ENCODE peak calls at places on chromosomes 4 and X, in eight cellular contexts. R is kidney epithelial cell, T is AG10803, V is fibroblast of lung, A is uterus, S is cardiac muscle cell, P is body of pancreas, J is astrocyte of the spinal cord. Q is an unnamed sample.

GRCh38 chr4:144302704-144303536 is 162.4 kb upstream of the GYPA start:
- DNase-seq in P (no peak), A (no peak), S (no peak), V (no peak), J (no peak), R (no peak), T (no peak), Q (no peak)

GRCh38 chrX:72621619-72622485 is 49.2 kb upstream of the HDAC8 start:
- DNase-seq in T (peak), A (no peak), J (peak), V (peak), S (no peak), R (no peak), P (no peak), Q (peak)

GRCh38 chr4:112704991-112705845 is 68.3 kb downstream of the LARP7 start:
- DNase-seq in R (peak), V (peak), P (peak), S (peak), J (peak), A (peak), T (peak), Q (peak)

GRCh38 chr4:146255463-146255862 is 41.1 kb downstream of the REELD1 start:
- DNase-seq in V (peak), A (no peak), P (no peak), S (no peak), T (peak), J (peak), R (no peak), Q (peak)

GRCh38 chr4:137106733-137107132 is 425.6 kb downstream of the PCDH18 start:
- DNase-seq in V (peak), A (no peak), P (no peak), S (no peak), J (no peak), T (no peak), R (no peak), Q (no peak)

GRCh38 chr4:88859191-88859812 is 161.7 kb upstream of the NAP1L5 start:
- DNase-seq in R (no peak), J (no peak), T (no peak), P (no peak), V (no peak), A (no peak), S (no peak), Q (peak)

GRCh38 chr4:113732923-113733527 is 28.5 kb downstream of the CAMK2D start:
- DNase-seq in J (no peak), S (no peak), R (no peak), P (no peak), A (no peak), V (no peak), T (no peak), Q (no peak)

GRCh38 chr4:105140684-105141490 is 5.8 kb upstream of the TET2 start:
- DNase-seq in V (peak), R (no peak), J (peak), T (peak), A (no peak), P (peak), S (peak), Q (peak)

GRCh38 chr4:53055716-53056413 is 193.7 kb downstream of the RASL11B start:
- DNase-seq in T (no peak), S (no peak), V (no peak), R (no peak), P (no peak), J (peak), A (no peak), Q (no peak)

GRCh38 chr4:154807042-154807630 is 26.1 kb downstream of the RBM46 start:
- DNase-seq in J (peak), R (no peak), V (peak), P (no peak), S (no peak), T (peak), A (no peak), Q (peak)

GRCh38 chrX:123481908-123482873 is 250.7 kb downstream of the THOC2 start:
- DNase-seq in R (no peak), J (peak), A (peak), V (peak), P (no peak), T (peak), S (peak), Q (peak)

GRCh38 chr4:83177182-83177581 is 62.7 kb upstream of the PLAC8 start:
- DNase-seq in V (no peak), T (no peak), S (no peak), J (no peak), A (no peak), R (no peak), P (no peak), Q (no peak)

GRCh38 chrX:70022608-70023007 is 27.1 kb downstream of the AWAT2 start:
- DNase-seq in R (no peak), A (no peak), V (no peak), S (no peak), P (no peak), J (no peak), T (no peak), Q (no peak)

GRCh38 chr4:180655886-180656285 is 1587.3 kb upstream of the TENM3 start:
- DNase-seq in J (no peak), A (no peak), P (no peak), V (no peak), S (no peak), T (no peak), R (no peak), Q (no peak)

GRCh38 chr4:18241744-18242143 is 220.2 kb upstream of the LCORL start:
- DNase-seq in A (no peak), T (no peak), V (no peak), P (no peak), S (no peak), J (no peak), R (no peak), Q (no peak)

GRCh38 chrX:10966057-10966456 is 145.1 kb upstream of the HCCS start:
- DNase-seq in T (no peak), P (no peak), J (no peak), V (no peak), A (no peak), R (no peak), S (no peak), Q (no peak)

GRCh38 chr4:17981063-17981462 is 40.5 kb downstream of the LCORL start:
- DNase-seq in V (peak), R (no peak), T (no peak), S (no peak), A (no peak), P (no peak), J (no peak), Q (peak)

GRCh38 chr4:187606581-187606980 is 389.0 kb upstream of the ZFP42 start:
- DNase-seq in R (no peak), P (peak), J (peak), T (peak), V (peak), A (no peak), S (peak), Q (peak)

GRCh38 chr4:16089156-16089555 is 5.3 kb upstream of the PROM1 start:
- DNase-seq in R (no peak), A (no peak), J (no peak), S (no peak), V (no peak), P (no peak), T (no peak), Q (no peak)

GRCh38 chrX:410296-410695 is 23.6 kb upstream of the PPP2R3B start:
- DNase-seq in P (no peak), T (no peak), J (no peak), R (no peak), V (no peak), S (no peak), A (no peak), Q (no peak)

GRCh38 chrX:418927-419729 is 32.4 kb upstream of the PPP2R3B start:
- DNase-seq in A (no peak), S (no peak), J (no peak), R (no peak), V (no peak), P (no peak), T (no peak), Q (no peak)

DNA sequence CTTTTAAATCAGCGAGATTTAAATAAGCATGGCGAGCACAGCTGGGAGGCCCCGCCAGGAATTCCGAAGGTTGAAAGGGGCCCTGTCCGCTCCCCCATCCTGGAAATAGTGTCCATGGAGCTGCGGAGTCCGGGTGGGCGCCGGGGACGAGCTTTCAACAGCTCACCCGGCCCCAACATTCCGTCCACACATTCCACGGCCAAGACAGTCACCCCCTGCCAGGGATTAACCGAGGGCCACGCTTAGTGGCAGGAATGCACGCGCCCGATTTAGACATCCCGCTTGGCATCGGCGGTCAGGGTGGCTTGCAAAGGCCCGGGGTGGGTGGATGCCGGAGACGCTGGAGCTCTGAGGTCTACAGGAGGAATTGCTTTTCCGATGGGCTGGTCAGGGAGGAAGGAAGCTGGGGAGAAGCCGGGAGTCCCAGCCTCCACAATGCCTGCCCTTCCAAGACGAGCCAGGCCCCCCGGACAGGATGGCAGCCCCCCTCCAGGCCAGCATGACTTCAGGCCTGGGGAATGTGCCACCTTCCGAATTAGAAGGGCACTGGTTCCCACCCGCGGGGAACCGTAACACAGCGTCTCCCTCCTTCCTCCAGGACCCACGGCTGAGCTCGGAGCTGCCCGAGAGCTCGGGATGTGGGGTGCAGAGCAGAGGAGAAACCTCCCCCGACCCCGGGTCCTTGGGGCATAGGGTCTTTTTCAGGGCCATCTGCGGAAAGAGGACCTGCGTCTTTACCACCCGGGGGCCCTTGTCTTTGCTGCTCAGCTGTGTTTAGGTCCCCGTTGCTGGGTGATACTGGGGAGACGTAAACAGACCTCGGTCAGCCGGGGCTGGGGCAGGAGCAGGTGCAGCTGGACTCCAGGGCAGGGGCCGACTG is 26.9 kb upstream of the PPP2R3B start:
- DNase-seq in S (peak), T (peak), V (no peak), R (no peak), A (no peak), J (peak), P (no peak), Q (no peak)
- TF ChIP-seq CTCF in S (no peak), T (peak), V (no peak), R (no peak), A (no peak), J (no peak), P (no peak), Q (no peak)

GRCh38 chr4:45989775-45990174 is 134.1 kb downstream of the GABRG1 start:
- DNase-seq in P (no peak), T (no peak), R (no peak), J (no peak), A (no peak), V (no peak), S (no peak), Q (no peak)
- H3K4me3 ChIP-seq in P (no peak), T (no peak), R (no peak), J (no peak), A (no peak), V (no peak), S (no peak), Q (no peak)

GRCh38 chrX:15678339-15678738 is 13.7 kb upstream of the CLTRN start:
- DNase-seq in P (no peak), V (peak), A (no peak), J (no peak), T (no peak), S (no peak), R (no peak), Q (peak)
- TF ChIP-seq CTCF in P (no peak), V (no peak), A (no peak), J (no peak), T (no peak), S (no peak), R (no peak), Q (no peak)

GRCh38 chrX:43654431-43655150 is 1.5 kb upstream of the MAOA start:
- DNase-seq in P (peak), J (peak), A (peak), R (peak), S (peak), V (peak), T (peak), Q (peak)
- H3K4me3 ChIP-seq in P (peak), J (peak), A (peak), R (peak), S (peak), V (peak), T (peak), Q (peak)